ENCODE peak calls at places on chromosome 5, in eight cellular contexts. M, K, Z, I, E, Y, O and X are unnamed samples.

GRCh38 chr5:140298183-140298601 is 4.7 kb downstream of the PFDN1 start:
- DNase-seq in M (no peak), K (peak; percentile 43), Z (no peak), I (no peak), E (no peak), Y (no peak), O (no peak), X (no peak)

GRCh38 chr5:141402553-141403328 is at the start of gene PCDHGA9:
- DNase-seq in M (no peak), K (peak; percentile 25), Z (no peak), I (no peak), E (no peak), Y (no peak), O (no peak), X (peak; percentile 73)

GRCh38 chr5:82820958-82821880 is 256.0 kb downstream of the TMEM167A start:
- DNase-seq in M (peak; percentile 33), K (peak; percentile 72), Z (no peak), I (no peak), E (peak; percentile 27), Y (no peak), O (no peak), X (peak; percentile 85)

GRCh38 chr5:10704949-10705621 is 55.9 kb downstream of the DAP start:
- DNase-seq in M (no peak), K (peak; percentile 73), Z (peak; percentile 68), I (no peak), E (no peak), Y (no peak), O (no peak), X (no peak)

GRCh38 chr5:33037101-33037500 is 326.0 kb downstream of the NPR3 start:
- DNase-seq in M (no peak), K (no peak), Z (no peak), I (no peak), E (no peak), Y (no peak), O (no peak), X (no peak)

GRCh38 chr5:135131801-135132675 is 98.0 kb upstream of the PITX1 start:
- DNase-seq in M (no peak), K (no peak), Z (no peak), I (no peak), E (no peak), Y (no peak), O (no peak), X (no peak)

GRCh38 chr5:1429066-1429465 is 16.2 kb downstream of the SLC6A3 start:
- DNase-seq in M (no peak), K (no peak), Z (no peak), I (no peak), E (no peak), Y (peak; percentile 10), O (no peak), X (peak; percentile 85)

GRCh38 chr5:81105261-81105877 is 127.8 kb upstream of the CKMT2 start:
- DNase-seq in M (no peak), K (no peak), Z (no peak), I (no peak), E (no peak), Y (no peak), O (no peak), X (no peak)

GRCh38 chr5:139975306-139975705 is 67.8 kb downstream of the NRG2 start:
- DNase-seq in M (no peak), K (no peak), Z (no peak), I (no peak), E (no peak), Y (no peak), O (no peak), X (no peak)

GRCh38 chr5:84634256-84634655 is 249.6 kb upstream of the EDIL3 start:
- DNase-seq in M (no peak), K (peak; percentile 2), Z (no peak), I (no peak), E (no peak), Y (no peak), O (no peak), X (peak; percentile 40)

GRCh38 chr5:105836263-105836662 is 1834.5 kb downstream of the EFNA5 start:
- DNase-seq in M (no peak), K (no peak), Z (peak; percentile 39), I (no peak), E (no peak), Y (no peak), O (peak; percentile 3), X (peak; percentile 26)

GRCh38 chr5:148913985-148914421 is 87.6 kb downstream of the ADRB2 start:
- DNase-seq in M (no peak), K (peak; percentile 61), Z (peak; percentile 36), I (no peak), E (no peak), Y (no peak), O (peak; percentile 61), X (no peak)

GRCh38 chr5:131163315-131164119 is 1.5 kb downstream of the HINT1 start:
- DNase-seq in M (no peak), K (peak; percentile 19), Z (no peak), I (no peak), E (no peak), Y (no peak), O (no peak), X (peak; percentile 43)

GRCh38 chr5:79636981-79637733 is 24.9 kb downstream of the TENT2 start:
- DNase-seq in M (no peak), K (no peak), Z (peak; percentile 15), I (no peak), E (no peak), Y (no peak), O (no peak), X (no peak)

GRCh38 chr5:155978805-155979204 is 348.2 kb upstream of the SGCD start:
- DNase-seq in M (no peak), K (no peak), Z (no peak), I (no peak), E (no peak), Y (no peak), O (no peak), X (peak; percentile 82)

GRCh38 chr5:35785601-35786085 is 71.0 kb upstream of the IL7R start:
- DNase-seq in M (no peak), K (no peak), Z (no peak), I (no peak), E (no peak), Y (no peak), O (no peak), X (no peak)

GRCh38 chr5:112848116-112848811 is 12.8 kb upstream of the SRP19 start:
- DNase-seq in M (peak; percentile 22), K (peak; percentile 82), Z (peak; percentile 78), I (no peak), E (peak; percentile 51), Y (peak; percentile 46), O (no peak), X (peak; percentile 87)

GRCh38 chr5:167688331-167688730 is 603.1 kb upstream of the WWC1 start:
- DNase-seq in M (no peak), K (no peak), Z (peak; percentile 77), I (no peak), E (no peak), Y (no peak), O (peak; percentile 55), X (no peak)

GRCh38 chr5:170353946-170354345 is 35.2 kb downstream of the KCNMB1 start:
- DNase-seq in M (no peak), K (peak; percentile 69), Z (no peak), I (no peak), E (no peak), Y (no peak), O (no peak), X (peak; percentile 82)

GRCh38 chr5:126681970-126682369 is 81.2 kb downstream of the PHAX start:
- DNase-seq in M (no peak), K (peak; percentile 42), Z (peak; percentile 30), I (no peak), E (no peak), Y (no peak), O (no peak), X (peak; percentile 63)

GRCh38 chr5:148135091-148136048 is 33.0 kb upstream of the SPINK14 start:
- DNase-seq in M (no peak), K (no peak), Z (no peak), I (no peak), E (no peak), Y (no peak), O (no peak), X (no peak)

GRCh38 chr5:95711501-95712346 is 19.4 kb upstream of the RHOBTB3 start:
- DNase-seq in M (no peak), K (no peak), Z (no peak), I (no peak), E (no peak), Y (peak; percentile 69), O (no peak), X (no peak)

GRCh38 chr5:90000351-90000750 is 409.2 kb downstream of the CETN3 start:
- DNase-seq in M (no peak), K (no peak), Z (no peak), I (no peak), E (no peak), Y (no peak), O (no peak), X (peak; percentile 29)

GRCh38 chr5:36590513-36591286 is 15.7 kb upstream of the SLC1A3 start:
- DNase-seq in M (peak; percentile 75), K (peak; percentile 49), Z (no peak), I (no peak), E (no peak), Y (no peak), O (no peak), X (peak; percentile 49)

GRCh38 chr5:79186021-79186420 is 49.9 kb upstream of the JMY start:
- DNase-seq in M (no peak), K (no peak), Z (no peak), I (no peak), E (no peak), Y (no peak), O (no peak), X (no peak)

GRCh38 chr5:74576941-74577456 is 63.5 kb downstream of the ENC1 start:
- DNase-seq in M (no peak), K (no peak), Z (peak; percentile 66), I (no peak), E (peak; percentile 62), Y (no peak), O (peak; percentile 44), X (peak; percentile 48)

GRCh38 chr5:100464418-100464817 is 70.8 kb upstream of the FAM174A start:
- DNase-seq in M (no peak), K (no peak), Z (peak; percentile 4), I (no peak), E (no peak), Y (no peak), O (peak; percentile 13), X (no peak)

GRCh38 chr5:33422191-33422590 is 18.6 kb upstream of the TARS1 start:
- DNase-seq in M (no peak), K (no peak), Z (no peak), I (no peak), E (no peak), Y (no peak), O (no peak), X (no peak)

GRCh38 chr5:112418412-112419049 is 546 bp downstream of the EPB41L4A start:
- DNase-seq in M (no peak), K (no peak), Z (no peak), I (no peak), E (peak; percentile 9), Y (peak; percentile 42), O (no peak), X (peak; percentile 50)

GRCh38 chr5:72956324-72957140 is 691 bp downstream of the FCHO2 start:
- DNase-seq in M (peak; percentile 64), K (peak; percentile 36), Z (peak; percentile 43), I (peak; percentile 17), E (no peak), Y (peak; percentile 39), O (peak; percentile 23), X (peak; percentile 85)

GRCh38 chr5:119176785-119177184 is 105.9 kb downstream of the DMXL1 start:
- DNase-seq in M (no peak), K (no peak), Z (no peak), I (no peak), E (no peak), Y (no peak), O (no peak), X (no peak)

GRCh38 chr5:121027636-121028035 is 563.5 kb downstream of the PRR16 start:
- DNase-seq in M (no peak), K (no peak), Z (no peak), I (no peak), E (no peak), Y (no peak), O (no peak), X (no peak)